ENCODE peak calls at places on chromosomes 5 and 9, in five cellular contexts. G, O, S, W and B are unnamed samples.

GRCh38 chr5:88089757-88090390 is 178.8 kb downstream of the TMEM161B start:
- DNase-seq in G (no peak), O (no peak), S (no peak), W (no peak), B (no peak)

GRCh38 chr5:141858084-141858765 is 20.0 kb downstream of the PCDH1 start:
- DNase-seq in G (no peak), O (no peak), S (no peak), W (no peak), B (no peak)

GRCh38 chr5:35035271-35035670 is 12.5 kb downstream of the AGXT2 start:
- DNase-seq in G (no peak), O (no peak), S (no peak), W (no peak), B (no peak)

GRCh38 chr9:15416880-15417279 is 5.8 kb upstream of the SNAPC3 start:
- DNase-seq in G (no peak), O (peak), S (no peak), W (no peak), B (no peak)

GRCh38 chr5:169970911-169971436 is 9.3 kb downstream of the INSYN2B start:
- DNase-seq in G (peak), O (no peak), S (no peak), W (no peak), B (no peak)

GRCh38 chr5:114153392-114153791 is 208.5 kb upstream of the KCNN2 start:
- DNase-seq in G (no peak), O (no peak), S (no peak), W (no peak), B (no peak)

GRCh38 chr9:131981116-131981847 is 98.4 kb downstream of the MED27 start:
- DNase-seq in G (no peak), O (no peak), S (no peak), W (no peak), B (no peak)

GRCh38 chr9:10331157-10331556 is 281.6 kb downstream of the PTPRD start:
- DNase-seq in G (no peak), O (no peak), S (no peak), W (no peak), B (no peak)

GRCh38 chr5:14410942-14411258 is 170.7 kb upstream of the OTULINL start:
- DNase-seq in G (no peak), O (no peak), S (no peak), W (no peak), B (no peak)

GRCh38 chr9:81661339-81661738 is 28.0 kb downstream of the TLE1 start:
- DNase-seq in G (no peak), O (no peak), S (no peak), W (no peak), B (no peak)

GRCh38 chr9:84953797-84954695 is 284.5 kb downstream of the NTRK2 start:
- DNase-seq in G (peak), O (no peak), S (peak), W (peak), B (peak)

GRCh38 chr9:117887941-117888340 is 183.7 kb downstream of the TLR4 start:
- DNase-seq in G (no peak), O (no peak), S (no peak), W (no peak), B (no peak)

GRCh38 chr9:130343445-130343918 is 77.9 kb downstream of the HMCN2 start:
- DNase-seq in G (no peak), O (peak), S (peak), W (no peak), B (peak)

GRCh38 chr5:107367480-107367879 is 303.3 kb downstream of the EFNA5 start:
- DNase-seq in G (no peak), O (no peak), S (no peak), W (no peak), B (no peak)

GRCh38 chr5:178664141-178664540 is 37.3 kb upstream of the CLK4 start:
- DNase-seq in G (no peak), O (no peak), S (no peak), W (no peak), B (no peak)